ENCODE peak calls at places on chromosomes 2 and 18, in five cellular contexts. B, Q, X, W and F are unnamed samples.

GRCh38 chr18:3870914-3871313 is 420.9 kb downstream of the TGIF1 start:
- DNase-seq in W (no peak), B (no peak), X (no peak), Q (no peak), F (no peak)

GRCh38 chr2:27980242-27980641 is 89.7 kb downstream of the BABAM2 start:
- DNase-seq in B (no peak), X (no peak), W (no peak), Q (peak), F (no peak)

GRCh38 chr2:138321458-138321857 is 180.1 kb upstream of the SPOPL start:
- DNase-seq in Q (no peak), W (no peak), X (no peak), B (no peak), F (no peak)

GRCh38 chr2:182066439-182067061 is 80.9 kb downstream of the PPP1R1C start:
- DNase-seq in Q (no peak), W (no peak), X (no peak), B (no peak), F (no peak)

GRCh38 chr18:48408727-48409590 is at the start of gene ZBTB7C:
- DNase-seq in W (peak), Q (peak), B (peak), X (peak), F (peak)

GRCh38 chr18:46009158-46009866 is 42.2 kb upstream of the EPG5 start:
- DNase-seq in B (no peak), Q (peak), W (no peak), X (no peak), F (no peak)

GRCh38 chr2:141778315-141778835 is 352.4 kb downstream of the LRP1B start:
- DNase-seq in Q (no peak), X (no peak), W (no peak), B (no peak), F (no peak)

GRCh38 chr2:126831234-126832005 is 67.3 kb upstream of the TEX51 start:
- DNase-seq in X (no peak), B (no peak), W (no peak), Q (peak), F (no peak)

GRCh38 chr2:239114119-239114581 is 266.3 kb downstream of the TWIST2 start:
- DNase-seq in X (peak), Q (peak), W (no peak), B (no peak), F (peak)

GRCh38 chr2:72274284-72274869 is 126.7 kb upstream of the CYP26B1 start:
- DNase-seq in W (no peak), X (no peak), Q (no peak), B (no peak), F (no peak)

GRCh38 chr2:217399288-217399687 is 539.4 kb upstream of the TNP1 start:
- DNase-seq in B (no peak), Q (no peak), W (no peak), X (no peak), F (no peak)

GRCh38 chr2:98560256-98560771 is 48.0 kb downstream of the COA5 start:
- DNase-seq in B (no peak), X (no peak), W (no peak), Q (peak), F (no peak)

GRCh38 chr2:176096986-176097819 is 2.4 kb upstream of the HOXD12 start:
- DNase-seq in Q (peak), W (peak), B (peak), X (peak), F (peak)

GRCh38 chr2:239308696-239309397 is 92.0 kb downstream of the HDAC4 start:
- DNase-seq in B (no peak), W (peak), X (peak), Q (no peak), F (no peak)

GRCh38 chr18:76564117-76564516 is 69.1 kb upstream of the ZNF516 start:
- DNase-seq in Q (peak), X (no peak), B (no peak), W (no peak), F (no peak)

GRCh38 chr2:134008837-134009236 is 245.0 kb upstream of the MGAT5 start:
- DNase-seq in W (no peak), B (no peak), X (no peak), Q (no peak), F (no peak)

GRCh38 chr2:68234405-68234804 is 17.9 kb downstream of the PPP3R1 start:
- DNase-seq in X (no peak), W (no peak), B (no peak), Q (no peak), F (no peak)

GRCh38 chr2:172996387-172996961 is 79.2 kb upstream of the MAP3K20 start:
- DNase-seq in X (no peak), W (no peak), B (no peak), Q (no peak), F (no peak)

GRCh38 chr2:126370208-126370607 is 285.8 kb upstream of the GYPC start:
- DNase-seq in B (no peak), Q (no peak), W (no peak), X (no peak), F (no peak)

GRCh38 chr2:84393829-84394228 is 65.3 kb downstream of the SUCLG1 start:
- DNase-seq in X (no peak), W (no peak), B (no peak), Q (no peak), F (no peak)

GRCh38 chr2:209936106-209936663 is 66.3 kb upstream of the RPE start:
- DNase-seq in W (no peak), B (no peak), Q (peak), X (no peak), F (no peak)
- TF ChIP-seq CTCF in W (no peak), B (peak), Q (peak), X (no peak), F (no peak)

GRCh38 chr2:64656379-64656778 is 2.7 kb upstream of the SERTAD2 start:
- DNase-seq in W (no peak), Q (no peak), B (no peak), X (no peak), F (no peak)

GRCh38 chr2:64653174-64654062 is at the start of gene SERTAD2:
- DNase-seq in Q (peak), B (peak), X (peak), W (peak), F (peak)

GRCh38 chr2:64655873-64656272 is 2.2 kb upstream of the SERTAD2 start:
- DNase-seq in W (no peak), Q (peak), X (no peak), B (no peak), F (no peak)

GRCh38 chr2:64654063-64654811 is 524 bp upstream of the SERTAD2 start:
- DNase-seq in Q (peak), W (peak), X (peak), B (peak), F (peak)

DNA sequence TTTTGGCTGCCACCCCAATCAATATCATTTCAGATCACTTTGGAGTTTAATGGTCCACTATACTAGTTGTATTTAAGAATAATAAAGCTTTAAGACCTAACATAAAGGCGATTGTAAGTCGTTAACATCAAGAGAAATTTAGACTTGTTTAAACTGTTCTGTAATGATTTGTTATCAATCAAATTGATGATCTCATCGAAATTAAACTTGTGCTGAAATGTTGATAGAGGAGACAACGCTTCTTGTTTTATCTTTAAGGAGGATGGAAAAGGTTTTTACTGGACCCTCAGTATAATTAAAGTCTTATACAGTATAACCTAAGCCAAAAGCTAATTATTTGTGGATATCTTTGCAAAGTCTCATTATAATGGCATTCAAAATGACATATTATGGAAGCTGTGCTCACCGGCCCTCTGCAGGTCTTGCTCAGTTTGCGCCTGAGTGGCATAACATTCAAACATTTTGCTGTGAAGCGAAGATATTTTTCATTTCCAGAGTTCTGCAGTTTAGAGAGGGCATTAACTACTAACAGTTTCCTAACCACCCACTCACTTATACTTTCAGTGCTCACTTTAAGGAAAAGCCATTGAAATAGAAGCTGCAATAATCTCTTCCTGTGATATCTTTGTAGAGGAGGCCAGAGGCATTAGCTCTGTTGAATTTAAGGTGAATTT is 1.4 kb upstream of the SERTAD2 start:
- DNase-seq in W (no peak), B (no peak), Q (peak), X (no peak), F (no peak)
- TF ChIP-seq CTCF in W (peak), B (peak), Q (peak), X (no peak), F (peak)

DNA sequence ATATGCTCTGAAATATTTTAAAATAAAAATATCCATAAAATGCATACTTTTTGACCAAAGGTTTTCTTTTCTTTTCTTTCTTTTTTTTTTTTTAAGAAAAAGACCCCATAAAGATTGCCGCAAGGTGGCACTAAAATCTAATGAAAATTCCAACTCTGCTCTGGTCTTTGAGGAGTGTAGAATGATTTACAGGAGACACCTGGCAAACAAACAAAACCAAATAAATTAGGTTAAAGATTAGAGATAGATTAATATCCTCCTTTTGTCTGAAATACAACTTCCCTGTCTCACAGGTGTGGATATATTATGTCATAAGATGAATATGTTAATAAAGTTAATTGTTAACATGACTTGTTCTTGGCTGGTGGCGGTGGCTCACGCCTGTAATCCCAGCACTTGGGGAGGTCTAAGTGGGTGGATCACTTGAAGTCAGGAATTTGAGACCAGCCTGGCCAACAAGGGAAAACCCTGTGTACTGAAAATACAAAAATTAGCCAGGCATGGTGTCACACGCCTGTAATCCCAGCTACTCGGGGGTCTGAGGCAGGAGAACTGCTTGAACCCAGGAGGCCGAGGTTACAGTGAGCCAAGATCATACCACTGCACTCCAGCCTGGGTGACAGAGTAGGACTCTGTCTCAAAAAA is 3.5 kb upstream of the RHOB start:
- DNase-seq in Q (peak), B (peak), W (peak), X (peak), F (no peak)
- TF ChIP-seq CTCF in Q (peak), B (peak), W (peak), X (peak), F (peak)

GRCh38 chr2:150676747-150677382 is 189.4 kb upstream of the RND3 start:
- DNase-seq in B (no peak), W (peak), Q (no peak), X (no peak), F (no peak)

GRCh38 chr2:150675807-150676206 is 188.3 kb upstream of the RND3 start:
- DNase-seq in B (no peak), X (no peak), Q (no peak), W (no peak), F (no peak)

GRCh38 chr2:150681120-150681796 is 193.8 kb upstream of the RND3 start:
- DNase-seq in Q (peak), B (no peak), W (no peak), X (no peak), F (no peak)

GRCh38 chr2:150677561-150677960 is 190.1 kb upstream of the RND3 start:
- DNase-seq in B (no peak), Q (no peak), X (no peak), W (no peak), F (no peak)

GRCh38 chr2:150679456-150680120 is 192.1 kb upstream of the RND3 start:
- DNase-seq in X (no peak), W (no peak), B (no peak), Q (no peak), F (no peak)
- TF ChIP-seq CTCF in X (no peak), W (no peak), B (no peak), Q (no peak), F (no peak)

GRCh38 chr2:45024600-45025291 is 15.5 kb upstream of the SIX2 start:
- DNase-seq in Q (peak), W (no peak), X (no peak), B (no peak), F (no peak)
- TF ChIP-seq CTCF in Q (no peak), W (no peak), X (no peak), B (no peak), F (no peak)

GRCh38 chr2:64259301-64259700 is 115.1 kb upstream of the PELI1 start:
- DNase-seq in B (no peak), W (no peak), X (no peak), Q (no peak), F (no peak)
- TF ChIP-seq CTCF in B (no peak), W (no peak), X (no peak), Q (no peak), F (no peak)

GRCh38 chr2:128262315-128263253 is 56.1 kb downstream of the HS6ST1 start:
- DNase-seq in B (no peak), Q (no peak), X (no peak), W (no peak), F (no peak)

GRCh38 chr2:128259585-128259984 is 59.1 kb downstream of the HS6ST1 start:
- DNase-seq in X (no peak), W (no peak), Q (no peak), B (no peak), F (no peak)

GRCh38 chr2:128258218-128258617 is 60.5 kb downstream of the HS6ST1 start:
- DNase-seq in Q (no peak), B (no peak), W (no peak), X (no peak), F (no peak)

GRCh38 chr2:128261245-128262128 is 57.2 kb downstream of the HS6ST1 start:
- DNase-seq in Q (no peak), B (no peak), W (no peak), X (no peak), F (no peak)

DNA sequence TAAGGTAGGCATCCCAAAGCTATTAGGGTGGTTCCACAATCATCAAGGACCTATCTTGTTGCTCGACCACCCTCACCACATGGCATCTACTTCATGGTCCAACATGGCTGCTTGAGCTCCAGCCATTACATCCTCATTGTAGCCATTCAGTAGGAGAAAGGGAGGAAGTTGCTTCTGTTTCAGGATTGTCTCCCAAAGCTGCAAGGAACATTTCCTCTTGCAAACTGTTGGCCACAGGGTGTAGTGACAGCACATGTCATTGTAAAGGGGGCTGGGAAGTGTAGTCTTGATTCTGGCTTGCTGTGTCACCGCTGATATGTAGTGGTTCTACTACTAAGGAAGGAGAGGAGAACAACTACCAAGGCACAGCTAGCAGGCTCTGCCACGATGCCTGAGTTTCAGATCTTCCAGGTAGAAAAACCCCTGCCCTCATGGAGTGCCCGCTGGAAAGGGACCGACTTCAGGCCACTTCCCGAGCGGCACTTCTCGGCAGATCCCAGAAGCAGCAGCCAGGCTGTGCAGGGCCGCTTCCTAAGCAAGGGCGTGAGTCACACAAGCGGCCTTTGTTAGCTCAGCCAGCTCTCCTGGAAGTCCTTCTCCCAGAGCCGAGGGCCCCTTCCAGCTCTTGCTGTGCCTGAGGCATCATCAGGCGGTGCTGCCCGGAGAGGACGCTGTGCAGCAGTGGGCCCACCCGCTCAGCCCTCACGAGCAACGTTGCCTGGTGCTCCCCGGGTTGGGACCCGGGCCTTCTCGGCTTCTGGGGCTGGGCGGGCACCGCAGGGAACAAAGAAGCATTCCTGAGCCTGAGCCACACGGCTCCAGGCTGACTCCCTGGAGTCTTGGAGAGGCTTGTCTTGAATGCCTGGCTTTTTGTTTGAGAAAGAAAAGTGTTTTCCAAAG is 58.2 kb downstream of the HS6ST1 start:
- DNase-seq in Q (no peak), X (peak), W (no peak), B (peak), F (peak)
- TF ChIP-seq CTCF in Q (no peak), X (no peak), W (no peak), B (no peak), F (no peak)

DNA sequence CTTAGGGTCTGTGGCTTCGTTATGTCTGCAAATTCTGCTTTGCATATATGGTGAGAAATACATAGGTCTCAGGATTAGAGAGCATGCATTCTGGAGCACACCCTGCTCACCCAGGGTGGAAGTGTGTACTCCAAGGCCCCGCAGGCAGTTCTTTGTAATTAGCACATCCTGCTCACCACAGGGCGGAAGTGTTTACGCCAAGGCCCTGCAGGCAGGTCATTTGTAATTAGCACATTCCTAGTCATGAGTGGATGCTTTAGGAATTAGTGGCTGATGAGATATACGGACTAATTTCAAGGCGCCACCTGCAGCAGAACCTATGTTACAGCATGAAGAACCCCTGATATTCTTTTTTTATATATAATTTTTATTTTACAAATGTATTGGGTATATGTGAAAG is 4.2 kb downstream of the ALLC start:
- DNase-seq in B (no peak), X (no peak), Q (peak), W (no peak), F (no peak)
- TF ChIP-seq CTCF in B (no peak), X (no peak), Q (peak), W (no peak), F (no peak)

GRCh38 chr18:11162889-11163288 is 13.5 kb upstream of the PIEZO2 start:
- DNase-seq in W (no peak), B (no peak), X (no peak), Q (no peak), F (no peak)

GRCh38 chr18:11165138-11165537 is 15.8 kb upstream of the PIEZO2 start:
- DNase-seq in W (no peak), X (no peak), Q (no peak), B (no peak), F (no peak)

GRCh38 chr18:11165952-11166351 is 16.6 kb upstream of the PIEZO2 start:
- DNase-seq in X (no peak), Q (no peak), B (no peak), W (no peak), F (no peak)

GRCh38 chr18:11160303-11160702 is 10.9 kb upstream of the PIEZO2 start:
- DNase-seq in Q (no peak), B (no peak), W (no peak), X (no peak), F (no peak)

DNA sequence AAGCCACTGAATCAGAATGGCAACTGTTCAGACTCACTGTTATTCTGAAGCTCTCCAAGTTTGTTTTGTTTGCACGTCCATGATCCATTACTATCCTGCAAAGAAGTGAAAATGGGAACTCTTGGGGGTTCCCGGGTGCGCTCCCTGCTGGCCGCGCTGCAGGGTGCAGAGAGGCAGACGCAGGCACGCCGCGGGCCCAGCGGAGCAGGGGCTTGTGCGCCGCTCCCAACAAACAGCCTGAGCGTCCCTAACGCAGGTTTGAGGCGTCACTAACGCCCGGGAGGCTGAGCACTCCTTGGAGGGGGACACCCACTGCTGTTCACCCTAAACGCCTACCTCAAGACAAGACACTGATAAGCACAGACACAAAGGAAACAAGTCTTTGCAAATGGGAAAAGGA is 14.3 kb upstream of the PIEZO2 start:
- DNase-seq in X (no peak), W (peak), Q (peak), B (peak), F (peak)
- TF ChIP-seq CTCF in X (peak), W (peak), Q (peak), B (peak), F (peak)